ENCODE peak calls at places on chromosomes 5 and 9, in eight cellular contexts. E, Z, D, M, I, H, Q and R are unnamed samples.

GRCh38 chr9:126664893-126665695 is 51.4 kb downstream of the LMX1B start:
- DNase-seq in D (no peak), I (no peak), Z (no peak), M (peak), H (no peak), Q (no peak), E (peak), R (no peak)

GRCh38 chr9:124618476-124618875 is 111.3 kb upstream of the NR5A1 start:
- DNase-seq in D (no peak), I (no peak), H (no peak), E (no peak), M (no peak), Z (no peak), Q (no peak), R (no peak)

GRCh38 chr5:53343187-53343586 is 137.2 kb upstream of the FST start:
- DNase-seq in Q (peak), Z (no peak), H (no peak), M (peak), E (no peak), I (peak), D (no peak), R (no peak)

GRCh38 chr5:173913686-173914321 is 25.7 kb downstream of the CPEB4 start:
- DNase-seq in H (no peak), Z (peak), I (no peak), Q (no peak), M (no peak), E (no peak), D (no peak), R (no peak)

GRCh38 chr5:148957591-148958202 is 105.2 kb downstream of the SH3TC2 start:
- DNase-seq in I (no peak), H (peak), Z (peak), Q (no peak), M (peak), E (peak), D (peak), R (no peak)

GRCh38 chr5:38265546-38266179 is 7.3 kb downstream of the EGFLAM start:
- DNase-seq in D (peak), Z (peak), Q (peak), M (peak), E (peak), I (peak), H (peak), R (peak)

GRCh38 chr9:135743546-135744332 is 41.8 kb downstream of the KCNT1 start:
- DNase-seq in I (no peak), H (no peak), M (no peak), D (no peak), Z (no peak), Q (no peak), E (no peak), R (peak)

GRCh38 chr9:94808926-94809700 is 82.6 kb downstream of the AOPEP start:
- DNase-seq in M (no peak), I (no peak), E (no peak), Z (no peak), H (no peak), Q (no peak), D (no peak), R (no peak)

GRCh38 chr5:92962752-92963151 is 618.3 kb downstream of the NR2F1-AS1 start:
- DNase-seq in D (no peak), M (no peak), Q (no peak), Z (no peak), I (no peak), E (no peak), H (no peak), R (no peak)

GRCh38 chr5:155554500-155554899 is 540.9 kb downstream of the KIF4B start:
- DNase-seq in D (no peak), I (no peak), E (no peak), M (no peak), H (no peak), Q (no peak), Z (no peak), R (no peak)

GRCh38 chr9:114504341-114505186 is 709 bp downstream of the WHRN start:
- DNase-seq in D (peak), H (peak), Q (no peak), E (peak), M (peak), Z (no peak), I (no peak), R (peak)

GRCh38 chr5:96721351-96721970 is 59.3 kb downstream of the CAST start:
- DNase-seq in M (no peak), Z (no peak), I (peak), Q (no peak), D (no peak), E (no peak), H (no peak), R (peak)

GRCh38 chr9:16864741-16865434 is 5.6 kb downstream of the BNC2 start:
- DNase-seq in E (no peak), I (peak), Z (no peak), Q (no peak), D (no peak), M (no peak), H (no peak), R (no peak)

GRCh38 chr9:109016132-109016531 is 2.8 kb upstream of the CTNNAL1 start:
- DNase-seq in Z (no peak), D (no peak), Q (peak), I (no peak), M (no peak), H (no peak), E (no peak), R (no peak)

GRCh38 chr9:131762356-131762932 is 22.6 kb upstream of the RAPGEF1 start:
- DNase-seq in E (peak), H (peak), Q (no peak), D (peak), I (no peak), M (peak), Z (peak), R (peak)

GRCh38 chr9:135926402-135927194 is 19.3 kb upstream of the CAMSAP1 start:
- DNase-seq in H (peak), Z (peak), I (peak), D (no peak), E (no peak), M (no peak), Q (peak), R (peak)

GRCh38 chr9:99341686-99342085 is 119.6 kb downstream of the SEC61B start:
- DNase-seq in Q (no peak), I (no peak), H (no peak), Z (no peak), D (no peak), E (no peak), M (no peak), R (no peak)

GRCh38 chr5:124746252-124746915 is at the start of gene ZNF608:
- DNase-seq in I (no peak), M (peak), Z (no peak), H (no peak), D (no peak), E (no peak), Q (peak), R (no peak)

GRCh38 chr5:6632324-6632930 is 417 bp downstream of the NSUN2 start:
- DNase-seq in D (peak), M (no peak), I (peak), E (no peak), Z (peak), H (no peak), Q (peak), R (no peak)

GRCh38 chr9:91935066-91935729 is 14.8 kb downstream of the ROR2 start:
- DNase-seq in E (no peak), M (no peak), D (no peak), H (no peak), Q (no peak), I (no peak), Z (no peak), R (no peak)

GRCh38 chr9:91191443-91192378 is 170.0 kb downstream of the AUH start:
- DNase-seq in Z (no peak), I (no peak), M (no peak), E (no peak), D (no peak), H (no peak), Q (no peak), R (peak)

GRCh38 chr9:34994429-34995287 is 5.1 kb downstream of the DNAJB5 start:
- DNase-seq in I (peak), D (no peak), Z (no peak), M (peak), E (peak), H (no peak), Q (no peak), R (peak)

GRCh38 chr5:106876298-106876622 is 794.5 kb downstream of the EFNA5 start:
- DNase-seq in M (no peak), H (no peak), Z (no peak), I (no peak), Q (no peak), E (no peak), D (no peak), R (no peak)

GRCh38 chr5:106874531-106874930 is 796.2 kb downstream of the EFNA5 start:
- DNase-seq in Q (no peak), E (no peak), D (no peak), I (no peak), H (no peak), Z (no peak), M (no peak), R (no peak)

GRCh38 chr5:106874974-106875373 is 795.8 kb downstream of the EFNA5 start:
- DNase-seq in I (no peak), M (no peak), E (no peak), Z (no peak), D (no peak), Q (no peak), H (no peak), R (no peak)

GRCh38 chr5:106876665-106877194 is 794.0 kb downstream of the EFNA5 start:
- DNase-seq in E (peak), D (no peak), M (no peak), Z (peak), H (no peak), I (no peak), Q (no peak), R (no peak)

DNA sequence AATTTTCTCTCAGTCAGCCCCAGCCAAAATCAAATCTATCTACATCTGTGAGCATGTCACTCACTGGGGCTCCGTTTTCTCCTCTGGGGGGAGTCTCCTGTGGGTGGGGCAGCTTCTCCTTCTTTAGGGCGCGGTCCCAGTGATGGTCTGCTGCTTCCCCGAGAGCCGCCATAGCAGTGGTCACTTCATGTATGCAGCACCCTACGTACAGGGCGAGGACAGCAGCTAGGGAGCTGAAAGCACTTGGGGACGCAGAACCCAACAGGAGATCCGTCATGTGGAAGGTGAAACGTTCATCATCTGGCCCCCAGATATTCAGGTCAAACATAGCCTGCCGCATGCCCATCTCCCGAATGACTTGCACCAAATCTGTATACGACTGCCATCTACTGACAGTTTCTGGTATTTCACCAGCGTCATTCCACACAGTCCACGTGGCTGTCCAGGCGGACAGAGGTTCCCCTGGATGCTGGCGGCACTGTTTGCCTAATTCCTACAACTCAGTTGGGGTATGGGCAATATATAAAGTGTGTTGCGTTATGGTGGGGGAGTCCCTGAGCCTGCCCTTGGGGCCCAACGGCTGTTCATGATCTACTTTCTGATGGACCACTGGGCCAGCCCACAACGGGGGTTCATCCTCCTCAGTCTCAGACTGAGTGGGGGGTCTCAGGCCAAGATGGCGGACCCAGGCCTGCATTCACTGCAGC is 795.0 kb downstream of the EFNA5 start:
- DNase-seq in H (no peak), Z (peak), E (peak), D (no peak), M (peak), I (no peak), Q (no peak), R (no peak)
- TF ChIP-seq CTCF in H (no peak), Z (peak), E (peak), D (no peak), M (peak), I (peak), Q (peak), R (peak)

GRCh38 chr5:78755822-78756429 is 107.4 kb upstream of the LHFPL2 start:
- DNase-seq in Q (no peak), M (no peak), H (no peak), I (no peak), D (no peak), E (no peak), Z (no peak), R (no peak)

GRCh38 chr5:78758169-78758839 is 109.7 kb upstream of the LHFPL2 start:
- DNase-seq in H (no peak), I (no peak), D (no peak), M (no peak), E (no peak), Z (no peak), Q (no peak), R (no peak)

GRCh38 chr5:78754655-78755054 is 106.1 kb upstream of the LHFPL2 start:
- DNase-seq in Z (no peak), I (no peak), D (no peak), Q (no peak), E (no peak), H (no peak), M (no peak), R (no peak)

GRCh38 chr5:78756853-78757252 is 108.3 kb upstream of the LHFPL2 start:
- DNase-seq in D (no peak), M (no peak), Q (no peak), Z (no peak), I (no peak), E (no peak), H (no peak), R (no peak)

DNA sequence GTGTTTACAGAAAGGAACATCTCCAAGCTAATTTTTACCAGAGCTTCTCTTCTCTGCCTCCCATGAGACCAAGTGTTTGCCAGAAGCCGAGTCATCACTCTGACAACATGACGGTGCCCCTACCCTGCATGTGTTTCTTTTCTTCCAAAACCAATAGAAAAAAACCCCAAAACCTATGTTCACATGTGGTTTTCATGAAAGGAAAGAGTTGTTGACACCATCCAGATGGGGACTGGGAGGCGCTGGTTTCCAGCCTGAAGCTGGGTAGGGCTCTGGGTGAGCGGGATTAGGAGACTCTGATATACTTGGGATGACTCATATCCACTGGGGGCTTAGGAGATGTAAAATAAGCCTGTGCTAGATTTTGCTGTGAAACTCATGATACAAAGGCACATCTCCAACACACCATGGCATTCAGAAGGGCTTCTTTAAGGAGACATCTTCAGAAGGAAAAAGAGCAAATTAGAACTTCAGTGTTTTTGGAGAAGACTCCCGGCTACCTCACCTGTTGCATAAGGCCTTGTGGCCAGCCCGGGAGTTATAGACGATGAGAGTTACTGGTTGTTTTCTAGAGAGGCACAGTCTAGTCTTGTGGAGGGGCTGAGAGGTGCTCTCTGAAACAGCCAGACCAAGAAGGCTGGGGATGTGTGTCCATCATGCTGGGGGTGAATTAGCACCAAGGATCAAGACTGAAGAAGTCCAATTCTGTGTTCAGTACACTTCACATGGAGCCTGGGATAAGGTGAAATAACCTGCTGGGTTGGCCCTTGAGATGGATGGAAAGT is 108.9 kb upstream of the LHFPL2 start:
- DNase-seq in H (no peak), D (no peak), Q (peak), E (no peak), I (peak), Z (no peak), M (peak), R (peak)
- TF ChIP-seq CTCF in H (no peak), D (no peak), Q (no peak), E (no peak), I (no peak), Z (no peak), M (no peak), R (no peak)

GRCh38 chr5:137073192-137073591 is 425.9 kb downstream of the SPOCK1 start:
- DNase-seq in Q (no peak), M (no peak), I (peak), D (no peak), H (no peak), E (no peak), Z (no peak), R (no peak)

GRCh38 chr5:137071941-137072340 is 427.2 kb downstream of the SPOCK1 start:
- DNase-seq in H (no peak), Q (no peak), M (no peak), D (no peak), I (no peak), E (no peak), Z (no peak), R (no peak)

GRCh38 chr5:137072376-137073174 is 426.6 kb downstream of the SPOCK1 start:
- DNase-seq in Q (no peak), M (no peak), H (no peak), Z (no peak), D (no peak), E (no peak), I (no peak), R (no peak)

GRCh38 chr5:137078171-137078665 is 420.9 kb downstream of the SPOCK1 start:
- DNase-seq in Q (no peak), M (no peak), Z (no peak), D (no peak), E (no peak), I (no peak), H (no peak), R (no peak)

GRCh38 chr5:137075163-137075970 is 423.8 kb downstream of the SPOCK1 start:
- DNase-seq in H (no peak), Q (no peak), I (peak), D (no peak), M (peak), E (peak), Z (peak), R (peak)
- TF ChIP-seq CTCF in H (no peak), Q (peak), I (peak), D (no peak), M (peak), E (peak), Z (peak), R (peak)

DNA sequence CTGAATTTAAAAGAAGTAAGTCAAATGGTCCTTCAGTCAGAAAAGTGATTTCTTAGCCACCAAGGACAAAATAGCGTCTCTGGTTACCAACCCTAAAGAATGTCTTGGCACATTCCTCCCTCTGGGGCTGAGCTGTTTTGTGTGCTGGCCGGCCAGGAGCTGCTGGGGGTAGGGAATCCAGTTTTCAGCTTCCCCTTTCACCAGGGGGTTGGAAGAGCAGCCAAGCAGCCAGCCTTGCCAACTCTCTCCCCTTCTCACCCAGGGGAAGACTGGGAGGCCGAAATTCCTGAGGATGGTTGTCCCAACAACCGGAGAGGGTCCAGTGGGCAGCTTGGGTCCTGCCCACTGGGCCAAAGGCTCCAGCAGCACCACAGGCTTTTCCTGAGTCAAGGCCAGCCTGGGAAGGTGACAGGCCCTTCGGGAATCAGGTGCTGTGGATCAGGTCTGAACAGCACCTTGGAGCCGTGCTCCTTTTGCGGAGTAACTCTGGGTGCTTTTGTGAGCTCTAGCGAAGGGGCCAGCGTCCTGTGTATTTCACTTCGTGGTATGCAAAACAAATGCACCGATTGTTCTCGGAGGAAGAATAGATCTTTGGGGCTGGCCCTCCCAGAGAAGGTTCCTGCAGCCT is 4.2 kb downstream of the WWC1 start:
- DNase-seq in Q (peak), E (peak), H (no peak), Z (no peak), M (peak), D (no peak), I (peak), R (no peak)
- TF ChIP-seq CTCF in Q (peak), E (peak), H (no peak), Z (no peak), M (peak), D (no peak), I (peak), R (no peak)

DNA sequence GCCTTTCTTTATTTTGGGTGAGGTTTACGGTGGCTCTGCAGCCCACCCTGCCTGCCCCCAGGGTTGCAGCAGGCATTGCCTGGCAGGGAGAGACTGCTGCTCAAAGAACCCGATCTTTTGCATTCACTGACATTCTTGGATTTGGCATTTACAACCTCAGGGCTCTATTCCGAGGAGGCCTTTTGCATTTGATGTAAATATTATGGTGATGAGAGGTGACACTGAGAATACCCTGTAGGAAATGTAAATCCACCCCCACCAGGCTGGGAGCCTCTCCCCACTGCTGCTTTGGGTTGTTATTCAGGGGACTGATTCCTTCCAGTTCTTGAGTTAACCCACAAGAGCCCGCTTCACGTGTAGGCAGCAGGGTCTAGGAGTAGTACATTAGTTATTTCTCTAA is 55.5 kb upstream of the ARAP3 start:
- DNase-seq in I (no peak), Q (no peak), Z (no peak), M (no peak), E (no peak), D (no peak), H (no peak), R (no peak)
- TF ChIP-seq CTCF in I (no peak), Q (no peak), Z (no peak), M (no peak), E (no peak), D (no peak), H (no peak), R (no peak)

GRCh38 chr5:178307266-178308045 is 74.9 kb upstream of the PHYKPL start:
- DNase-seq in Z (no peak), E (peak), I (no peak), H (no peak), Q (no peak), D (no peak), M (no peak), R (no peak)

GRCh38 chr5:178306430-178307225 is 74.0 kb upstream of the PHYKPL start:
- DNase-seq in E (peak), Q (no peak), M (no peak), D (no peak), H (no peak), Z (no peak), I (no peak), R (no peak)

GRCh38 chr5:178305801-178306200 is 73.2 kb upstream of the PHYKPL start:
- DNase-seq in E (peak), I (no peak), Q (no peak), D (no peak), H (no peak), M (no peak), Z (no peak), R (peak)

GRCh38 chr5:178304016-178304415 is 71.4 kb upstream of the PHYKPL start:
- DNase-seq in I (no peak), E (peak), H (no peak), M (no peak), Z (no peak), D (no peak), Q (no peak), R (peak)

GRCh38 chr5:178304761-178305645 is 72.4 kb upstream of the PHYKPL start:
- DNase-seq in Q (no peak), H (no peak), M (no peak), Z (no peak), I (no peak), E (peak), D (no peak), R (peak)
- TF ChIP-seq CTCF in Q (no peak), H (no peak), M (no peak), Z (no peak), I (no peak), E (no peak), D (no peak), R (no peak)